ENCODE peak calls at places on chromosomes 12 and 14, in four cellular contexts. A is foreskin fibroblast, I is astrocyte, H is mucosa of descending colon. P is an unnamed sample.

GRCh38 chr12:98475565-98475908 is 39.9 kb upstream of the TMPO start:
- DNase-seq in A (no peak), I (no peak), H (no peak), P (no peak)

GRCh38 chr12:6323340-6323994 is 13.0 kb downstream of the PLEKHG6 start:
- DNase-seq in A (peak; percentile 90), I (peak; percentile 88), H (no peak), P (peak; percentile 76)

GRCh38 chr12:123150273-123150803 is 552 bp downstream of the PITPNM2 start:
- DNase-seq in A (no peak), I (no peak), H (peak; percentile 66), P (no peak)

GRCh38 chr12:97921957-97922722 is 459.5 kb downstream of the RMST start:
- DNase-seq in A (peak; percentile 59), I (peak; percentile 78), H (no peak), P (no peak)

GRCh38 chr14:101962503-101962874 is 1.9 kb upstream of the DYNC1H1 start:
- DNase-seq in A (peak; percentile 88), I (peak; percentile 78), H (no peak), P (peak; percentile 55)

GRCh38 chr12:132375747-132376463 is 46.5 kb upstream of the GALNT9 start:
- DNase-seq in A (no peak), I (no peak), H (no peak), P (no peak)

GRCh38 chr14:101595349-101595748 is 34.1 kb downstream of the DIO3 start:
- DNase-seq in A (no peak), I (no peak), H (no peak), P (no peak)

GRCh38 chr12:27142102-27142721 is 59.8 kb upstream of the C12orf71 start:
- DNase-seq in A (peak; percentile 68), I (peak; percentile 63), H (no peak), P (peak; percentile 28)

GRCh38 chr14:51368721-51369163 is 128.7 kb downstream of the TMX1 start:
- DNase-seq in A (peak; percentile 84), I (peak; percentile 81), H (no peak), P (peak; percentile 84)

GRCh38 chr14:90291699-90292098 is 35.3 kb downstream of the PSMC1 start:
- DNase-seq in A (no peak), I (no peak), H (no peak), P (no peak)

GRCh38 chr14:102181187-102181586 is 41.5 kb downstream of the WDR20 start:
- DNase-seq in A (no peak), I (no peak), H (no peak), P (no peak)

GRCh38 chr14:64778114-64778754 is 74.0 kb downstream of the PLEKHG3 start:
- DNase-seq in A (no peak), I (no peak), H (no peak), P (no peak)

GRCh38 chr12:127802271-127802670 is 464.7 kb upstream of the TMEM132C start:
- DNase-seq in A (no peak), I (no peak), H (no peak), P (no peak)

GRCh38 chr14:48251290-48251689 is 575.9 kb upstream of the MDGA2 start:
- DNase-seq in A (no peak), I (no peak), H (no peak), P (no peak)

GRCh38 chr12:96495155-96495554 is 5.8 kb downstream of the CFAP54 start:
- DNase-seq in A (no peak), I (no peak), H (no peak), P (no peak)

GRCh38 chr12:116547955-116548471 is 11.2 kb upstream of the MAP1LC3B2 start:
- DNase-seq in A (no peak), I (peak; percentile 53), H (no peak), P (no peak)

GRCh38 chr14:89921896-89922548 is 32.5 kb downstream of the EFCAB11 start:
- DNase-seq in A (peak; percentile 66), I (peak; percentile 93), H (no peak), P (no peak)

GRCh38 chr14:23379331-23380196 is 2.7 kb downstream of the CMTM5 start:
- DNase-seq in A (peak; percentile 4), I (no peak), H (peak; percentile 81), P (no peak)

GRCh38 chr12:82461393-82461792 is 103.1 kb downstream of the METTL25 start:
- DNase-seq in A (no peak), I (no peak), H (no peak), P (no peak)

GRCh38 chr12:27901959-27902358 is 70.6 kb downstream of the PTHLH start:
- DNase-seq in A (no peak), I (peak; percentile 56), H (no peak), P (no peak)

GRCh38 chr12:94769040-94769420 is 118.7 kb upstream of the TMCC3 start:
- DNase-seq in A (no peak), I (no peak), H (no peak), P (no peak)

GRCh38 chr14:103545915-103546650 is 16.4 kb downstream of the BAG5 start:
- DNase-seq in A (no peak), I (no peak), H (peak; percentile 29), P (no peak)

GRCh38 chr12:51592034-51592705 is 1.1 kb downstream of the SCN8A start:
- DNase-seq in A (peak; percentile 89), I (peak; percentile 81), H (no peak), P (peak; percentile 64)

GRCh38 chr14:68819260-68819691 is 26.4 kb upstream of the ZFP36L1 start:
- DNase-seq in A (peak; percentile 18), I (peak; percentile 88), H (peak; percentile 75), P (no peak)

GRCh38 chr12:37543966-37544668 is 772.5 kb upstream of the ALG10B start:
- DNase-seq in A (no peak), I (no peak), H (no peak), P (no peak)

GRCh38 chr14:65371784-65372183 is 40.7 kb upstream of the FUT8 start:
- DNase-seq in A (no peak), I (no peak), H (no peak), P (no peak)

GRCh38 chr14:30550335-30550734 is 8.6 kb upstream of the G2E3 start:
- DNase-seq in A (peak; percentile 21), I (peak; percentile 79), H (no peak), P (no peak)

GRCh38 chr12:126383506-126383905 is 1318.3 kb downstream of the AACS start:
- DNase-seq in A (no peak), I (no peak), H (no peak), P (no peak)

GRCh38 chr14:31206536-31207286 is 882 bp downstream of the HECTD1 start:
- DNase-seq in A (no peak), I (peak; percentile 25), H (peak; percentile 73), P (no peak)

GRCh38 chr12:120843472-120843871 is 60.7 kb downstream of the SPPL3 start:
- DNase-seq in A (no peak), I (no peak), H (no peak), P (no peak)

GRCh38 chr12:62977419-62977818 is 42.5 kb upstream of the PPM1H start:
- DNase-seq in A (peak; percentile 52), I (peak; percentile 19), H (no peak), P (peak; percentile 12)

GRCh38 chr14:61836807-61837206 is 74.6 kb downstream of the SNAPC1 start:
- DNase-seq in A (no peak), I (no peak), H (no peak), P (no peak)
- H3K4me3 ChIP-seq in A (no peak overlapping the region), I (no peak overlapping the region), H (no peak overlapping the region), P (no peak overlapping the region)

DNA sequence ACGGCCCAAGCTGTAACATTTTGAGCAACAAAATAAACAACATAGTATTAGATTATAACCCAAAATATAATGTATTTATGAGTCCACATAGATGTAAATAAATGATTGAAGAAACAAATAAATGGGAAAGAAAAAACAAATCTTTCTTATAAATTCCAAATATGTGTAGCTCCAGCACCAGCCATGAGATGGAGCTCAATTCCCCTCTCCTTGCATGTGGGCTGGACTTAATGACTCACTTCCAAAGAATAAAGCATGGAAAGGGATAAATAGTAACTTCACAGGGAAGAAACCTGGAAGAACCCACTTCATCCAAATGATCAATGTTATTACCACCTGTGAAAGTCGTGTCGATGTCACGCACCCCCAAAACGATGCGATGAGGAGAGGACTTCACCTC is 158.8 kb downstream of the RPAP3 start:
- DNase-seq in A (peak; percentile 26), I (peak; percentile 30), H (no peak), P (peak; percentile 9)
- TF ChIP-seq CTCF in A (peak; percentile 57), I (peak; percentile 53), H (no peak), P (peak; percentile 49)

GRCh38 chr14:56808314-56809201 is 1.7 kb downstream of the OTX2 start:
- DNase-seq in A (no peak), I (no peak), H (no peak), P (no peak)

GRCh38 chr14:56810341-56810740 is at the start of gene OTX2:
- DNase-seq in A (no peak), I (no peak), H (no peak), P (no peak)

GRCh38 chr14:56807586-56808168 is 2.6 kb downstream of the OTX2 start:
- DNase-seq in A (no peak), I (no peak), H (no peak), P (no peak)

GRCh38 chr14:56810850-56811595 is 744 bp upstream of the OTX2 start:
- DNase-seq in A (no peak), I (no peak), H (no peak), P (no peak)

DNA sequence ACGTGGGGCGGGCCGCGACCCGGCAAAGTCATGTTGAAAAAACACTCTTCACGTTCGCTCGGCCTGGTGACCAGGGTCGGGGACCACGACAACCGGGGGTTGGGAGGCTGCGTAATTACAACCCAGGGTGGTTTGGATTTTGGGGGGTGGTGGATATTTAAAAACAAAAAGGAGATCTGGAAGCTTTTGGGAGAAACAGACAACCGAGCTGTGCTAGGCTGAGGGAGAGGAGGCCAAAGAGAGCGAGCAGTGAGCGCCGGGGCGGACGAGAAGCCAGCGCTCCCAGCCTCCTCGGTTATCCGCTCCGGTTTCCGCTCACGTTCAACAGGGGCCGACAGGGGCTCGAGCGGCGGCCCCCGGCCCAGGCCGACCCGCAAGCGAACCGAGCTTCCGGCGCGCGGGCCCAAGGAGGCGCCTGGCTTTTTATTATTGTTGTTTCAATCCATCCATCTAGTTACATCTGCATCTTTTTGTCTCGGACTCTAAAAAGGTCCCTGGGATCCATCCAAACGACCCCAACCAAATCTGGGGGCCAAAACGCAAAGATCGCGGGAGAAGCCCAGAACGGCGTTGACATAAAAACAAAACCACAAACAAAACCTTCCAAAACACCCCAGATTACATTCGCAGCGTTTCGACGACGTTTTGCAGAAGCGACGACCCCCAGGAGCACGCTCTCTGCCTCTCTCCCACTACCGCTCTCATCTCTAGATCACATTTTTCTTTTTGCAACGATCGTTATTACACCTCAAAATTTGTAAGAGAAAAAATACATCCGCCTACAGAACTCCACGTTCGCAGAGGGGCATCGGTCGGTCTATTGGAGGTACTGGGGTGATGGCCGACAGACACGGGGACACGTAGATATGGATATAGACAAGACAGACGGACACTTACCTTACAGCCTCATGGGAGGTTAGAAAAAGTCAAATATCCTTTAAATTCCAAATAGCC is 740 bp downstream of the OTX2 start:
- DNase-seq in A (no peak), I (no peak), H (no peak), P (no peak)
- H3K4me3 ChIP-seq in A (no peak overlapping the region), I (peak overlapping the region; percentile 42), H (no peak overlapping the region), P (no peak overlapping the region)

DNA sequence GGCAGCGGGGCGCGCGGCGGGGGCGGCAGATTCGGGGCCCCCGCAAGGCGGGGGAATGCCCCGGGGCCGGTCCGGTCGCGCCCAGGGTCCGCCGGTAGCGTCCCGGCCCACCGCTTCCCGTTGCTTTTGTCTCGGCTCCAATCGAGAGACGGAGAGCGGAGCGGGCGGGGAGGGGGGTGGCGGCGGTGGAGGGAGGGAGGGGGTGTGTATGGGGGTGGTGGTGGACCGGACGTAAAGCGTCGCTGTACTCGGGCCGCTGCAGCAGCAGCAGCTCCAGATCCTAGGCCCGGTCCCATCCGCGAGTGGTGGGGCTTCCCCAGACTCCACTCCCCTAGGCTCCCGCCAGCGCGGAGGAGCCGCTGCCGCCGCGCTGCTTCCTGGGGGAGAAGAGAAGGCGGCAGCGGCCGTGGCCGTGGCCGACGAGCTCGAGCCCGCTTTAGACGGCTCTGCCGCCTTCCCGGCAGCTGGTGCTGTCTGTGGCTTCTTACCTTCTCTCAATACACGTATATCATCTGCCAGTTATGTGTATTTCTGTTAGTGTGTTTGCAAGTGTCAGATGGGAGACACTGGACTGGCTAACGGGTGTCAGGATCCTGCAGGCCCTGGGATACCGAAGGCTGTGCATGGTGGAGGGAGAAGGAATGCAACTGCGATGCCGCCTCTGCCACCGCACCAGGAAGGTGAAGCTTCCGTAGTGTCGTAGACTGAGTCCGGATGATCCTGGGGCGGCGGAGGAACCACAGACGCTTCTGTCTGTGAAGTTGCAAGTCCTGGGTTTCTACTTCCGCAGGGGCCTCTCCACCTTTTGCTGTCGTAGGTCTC is 488 bp downstream of the CNOT2 start:
- DNase-seq in A (peak; percentile 57), I (peak; percentile 54), H (peak; percentile 77), P (no peak)
- TF ChIP-seq CTCF in A (no peak), I (no peak), H (no peak), P (no peak)

P was measured in AG04449.